ENCODE peak calls at places on chromosomes 1 and 21, in six cellular contexts. E, L, K, N, B and G are unnamed samples.

GRCh38 chr1:79517425-79518219 is 511.1 kb upstream of the ADGRL4 start:
- DNase-seq in E (no peak), B (no peak), N (no peak), K (no peak), L (no peak), G (no peak)

GRCh38 chr1:5742032-5742431 is 250.2 kb downstream of the NPHP4 start:
- DNase-seq in E (no peak), K (no peak), L (no peak), B (peak; percentile 27), N (no peak), G (no peak)

GRCh38 chr1:112513112-112513870 is 4.5 kb downstream of the WNT2B start:
- DNase-seq in N (no peak), B (no peak), L (no peak), K (peak; percentile 52), E (no peak), G (no peak)

GRCh38 chr1:24151175-24151533 is 8.2 kb upstream of the IL22RA1 start:
- DNase-seq in L (peak; percentile 95), K (peak; percentile 87), B (no peak), N (no peak), E (no peak), G (no peak)

GRCh38 chr1:169266133-169266532 is 101.5 kb downstream of the NME7 start:
- DNase-seq in L (no peak), K (no peak), B (no peak), E (no peak), N (no peak), G (no peak)

GRCh38 chr1:36384542-36385409 is 948 bp downstream of the STK40 start:
- DNase-seq in K (peak; percentile 91), L (peak; percentile 78), E (no peak), B (peak; percentile 61), N (peak; percentile 56), G (no peak)

GRCh38 chr1:229027622-229028182 is 243.2 kb upstream of the RAB4A start:
- DNase-seq in E (no peak), N (peak; percentile 43), K (no peak), L (no peak), B (no peak), G (no peak)

GRCh38 chr1:84709175-84709574 is 18.9 kb upstream of the SSX2IP start:
- DNase-seq in E (no peak), N (no peak), B (no peak), K (no peak), L (no peak), G (no peak)

GRCh38 chr21:42460391-42461184 is 35.4 kb downstream of the RSPH1 start:
- DNase-seq in N (no peak), B (peak; percentile 12), L (no peak), E (no peak), K (no peak), G (no peak)

GRCh38 chr1:61980561-61980960 is 214.1 kb upstream of the L1TD1 start:
- DNase-seq in K (no peak), L (peak; percentile 27), B (no peak), N (no peak), E (no peak), G (no peak)

GRCh38 chr1:8674912-8675311 is 142.5 kb downstream of the RERE start:
- DNase-seq in B (no peak), L (peak; percentile 47), N (no peak), K (no peak), E (no peak), G (no peak)

GRCh38 chr1:63322248-63322943 is at the start of gene FOXD3:
- DNase-seq in N (peak; percentile 48), B (no peak), E (no peak), L (peak; percentile 25), K (peak; percentile 80), G (no peak)

GRCh38 chr1:64242895-64243756 is 39.7 kb downstream of the UBE2U start:
- DNase-seq in L (peak; percentile 31), N (no peak), K (no peak), E (no peak), B (no peak), G (no peak)

GRCh38 chr1:225378880-225379279 is 49.0 kb downstream of the LBR start:
- DNase-seq in E (peak; percentile 58), L (peak; percentile 94), N (peak; percentile 47), B (no peak), K (no peak), G (peak; percentile 67)

GRCh38 chr1:192805832-192806323 is 3.0 kb upstream of the RGS2 start:
- DNase-seq in K (peak; percentile 46), L (peak; percentile 85), E (peak; percentile 65), B (no peak), N (peak; percentile 29), G (peak; percentile 61)

GRCh38 chr1:115088115-115088794 is 1.0 kb downstream of the TSPAN2 start:
- DNase-seq in L (no peak), E (no peak), N (no peak), K (no peak), B (no peak), G (no peak)

GRCh38 chr21:43864313-43864805 is 664 bp upstream of the AGPAT3 start:
- DNase-seq in N (no peak), E (no peak), B (peak; percentile 56), L (peak; percentile 50), K (peak; percentile 71), G (no peak)

GRCh38 chr1:30756545-30757195 is 904 bp downstream of the LAPTM5 start:
- DNase-seq in B (no peak), L (peak; percentile 91), N (peak; percentile 74), K (peak; percentile 47), E (peak; percentile 87), G (peak; percentile 50)

GRCh38 chr1:33821291-33821690 is 42.6 kb upstream of the HMGB4 start:
- DNase-seq in K (no peak), E (no peak), N (no peak), B (no peak), L (no peak), G (no peak)

GRCh38 chr1:39282537-39283216 is 78.2 kb downstream of the MACF1 start:
- DNase-seq in L (no peak), K (no peak), B (no peak), N (no peak), E (no peak), G (no peak)

GRCh38 chr1:85278853-85279314 is 2.5 kb upstream of the BCL10 start:
- DNase-seq in B (no peak), N (peak; percentile 73), L (peak; percentile 92), K (peak; percentile 86), E (peak; percentile 95), G (peak; percentile 79)

GRCh38 chr21:37463083-37463780 is 96.7 kb downstream of the DYRK1A start:
- DNase-seq in N (no peak), B (no peak), K (no peak), L (peak; percentile 66), E (no peak), G (no peak)
- TF ChIP-seq CTCF in N (no peak), B (peak; percentile 31), K (peak; percentile 28), L (peak; percentile 72), E (peak; percentile 62), G (peak; percentile 50)

DNA sequence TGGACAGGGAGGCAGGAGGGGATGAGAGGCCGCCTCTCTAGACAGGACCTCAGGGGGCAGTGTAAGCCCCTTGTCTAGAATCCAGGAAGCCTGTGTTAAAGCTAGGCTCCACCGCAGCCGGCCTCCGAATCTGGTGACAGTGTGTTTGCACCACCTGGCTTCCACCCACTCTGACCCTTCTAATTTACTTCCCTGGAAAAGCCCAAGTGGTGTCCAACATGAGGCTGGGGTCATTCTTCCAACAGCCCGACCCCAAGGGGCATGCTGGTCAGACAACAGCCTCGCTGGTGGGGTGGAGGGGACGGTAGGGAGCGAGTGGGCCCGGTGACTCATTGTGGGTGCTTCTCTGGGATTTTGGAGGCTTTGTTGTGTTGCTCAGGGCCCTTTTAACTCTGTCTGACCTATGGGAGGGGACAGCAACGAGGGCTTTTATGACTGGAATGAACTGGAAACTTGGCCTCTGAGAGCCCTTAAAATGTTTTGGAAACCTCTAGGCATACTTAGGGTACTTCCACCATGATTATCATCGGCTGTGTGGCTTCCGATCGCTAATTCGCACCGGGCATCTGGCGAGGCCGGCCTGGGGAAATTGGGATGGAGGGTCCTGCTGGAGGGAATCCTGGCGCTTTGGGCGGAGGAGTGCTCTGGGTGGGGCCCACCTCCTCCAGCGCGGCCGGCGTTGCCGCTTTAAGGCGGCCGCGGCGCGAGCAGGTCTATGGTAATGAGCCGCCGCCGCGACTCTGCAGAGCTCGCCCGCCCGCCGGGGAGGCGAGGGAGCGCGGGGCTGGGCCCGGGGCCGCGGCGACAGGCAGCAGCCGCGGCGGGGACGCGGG is at the start of gene CELSR2:
- DNase-seq in N (peak; percentile 22), L (peak; percentile 61), B (peak; percentile 86), E (no peak), K (peak; percentile 62), G (no peak)
- H3K4me3 ChIP-seq in N (peak within 1 kb of the TSS; percentile 49), L (peak within 1 kb of the TSS; percentile 36), B (peak within 1 kb of the TSS; percentile 68), E (peak within 1 kb of the TSS; percentile 57), K (peak within 1 kb of the TSS; percentile 55), G (peak within 1 kb of the TSS; percentile 52)

DNA sequence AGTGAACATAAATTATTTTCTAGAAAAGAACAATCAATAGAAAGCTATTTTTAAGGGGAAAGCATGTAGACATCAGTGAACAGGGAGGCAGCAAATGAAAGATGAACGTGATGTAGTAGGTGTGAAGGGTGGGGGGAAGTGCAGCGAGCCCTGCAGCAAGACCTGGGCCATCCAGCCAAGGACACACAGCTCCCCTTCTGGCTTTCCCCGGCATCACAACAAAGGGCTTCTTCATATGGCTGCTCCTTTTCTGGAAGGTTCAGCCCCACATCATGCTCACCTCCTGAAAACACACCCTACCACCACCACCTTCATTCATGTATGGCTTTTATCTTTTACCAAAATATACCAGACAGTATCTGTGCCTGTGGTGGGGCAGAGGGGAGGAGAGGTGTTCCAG is 109.1 kb upstream of the ETS2 start:
- DNase-seq in K (no peak), N (no peak), B (no peak), L (no peak), E (no peak), G (no peak)
- TF ChIP-seq CTCF in K (no peak), N (no peak), B (no peak), L (no peak), E (no peak), G (no peak)

GRCh38 chr1:180953291-180953747 is 40.6 kb downstream of the KIAA1614 start:
- DNase-seq in E (no peak), K (peak; percentile 35), N (peak; percentile 68), B (no peak), L (peak; percentile 88), G (no peak)

GRCh38 chr1:180956028-180956640 is 43.4 kb downstream of the KIAA1614 start:
- DNase-seq in B (no peak), E (no peak), N (no peak), L (no peak), K (no peak), G (no peak)

GRCh38 chr1:180953791-180954721 is 41.4 kb downstream of the KIAA1614 start:
- DNase-seq in N (no peak), L (no peak), K (peak; percentile 79), E (no peak), B (peak; percentile 84), G (no peak)

GRCh38 chr1:180952657-180953013 is 39.9 kb downstream of the KIAA1614 start:
- DNase-seq in E (no peak), L (no peak), N (no peak), B (peak; percentile 36), K (no peak), G (no peak)

DNA sequence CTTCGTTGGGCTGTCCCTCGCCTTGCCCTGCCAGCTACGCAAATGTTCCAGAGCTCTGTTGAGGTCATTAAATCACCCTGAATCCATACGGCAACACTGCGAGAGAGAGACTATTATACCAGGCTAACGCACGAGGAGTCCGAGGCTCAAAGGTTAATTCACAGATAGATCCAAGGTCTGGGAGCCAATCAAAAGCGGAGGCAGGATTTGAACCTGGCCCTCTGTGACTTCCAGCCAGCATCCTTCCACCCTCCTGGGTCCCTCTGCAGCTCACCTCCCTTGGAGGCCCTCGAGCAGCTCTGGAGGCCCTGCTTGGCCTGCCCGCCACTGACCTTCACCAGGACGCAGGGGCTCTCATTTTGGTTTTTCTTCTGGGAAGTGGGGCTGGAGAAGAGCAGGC is 42.1 kb downstream of the KIAA1614 start:
- DNase-seq in L (no peak), B (no peak), N (no peak), K (no peak), E (no peak), G (no peak)
- H3K4me3 ChIP-seq in L (no peak overlapping the region), B (no peak overlapping the region), N (no peak overlapping the region), K (peak overlapping the region; percentile 67), E (no peak overlapping the region), G (no peak overlapping the region)